ENCODE peak calls at places on chromosomes 16 and 17, in six cellular contexts. Y is neural progenitor cell, S is tibial nerve, A is prostate gland, T is stomach, N is testis. J is an unnamed sample.

GRCh38 chr16:67713647-67714273 is 5.4 kb downstream of the GFOD2 start:
- DNase-seq in Y (no peak), S (no peak), A (no peak), T (no peak), N (no peak), J (no peak)

GRCh38 chr17:50173335-50173941 is 7.6 kb downstream of the SGCA start:
- DNase-seq in Y (peak), S (peak), A (no peak), T (no peak), N (peak), J (no peak)

GRCh38 chr17:7141824-7142223 is 27.2 kb upstream of the ASGR2 start:
- DNase-seq in Y (no peak), S (no peak), A (peak), T (peak), N (no peak), J (peak)

GRCh38 chr16:72247821-72248253 is 75.9 kb upstream of the PMFBP1 start:
- DNase-seq in Y (no peak), S (no peak), A (no peak), T (no peak), N (peak), J (no peak)

GRCh38 chr16:26856791-26857190 is 209.9 kb upstream of the C16orf82 start:
- DNase-seq in Y (no peak), S (no peak), A (no peak), T (no peak), N (no peak), J (no peak)

GRCh38 chr16:57529324-57530103 is 6.9 kb downstream of the CCDC102A start:
- DNase-seq in Y (no peak), S (no peak), A (no peak), T (no peak), N (no peak), J (no peak)

GRCh38 chr16:88995746-88996535 is 18.9 kb upstream of the CBFA2T3 start:
- DNase-seq in Y (no peak), S (no peak), A (no peak), T (no peak), N (no peak), J (no peak)

GRCh38 chr17:13508916-13509315 is 92.8 kb downstream of the HS3ST3A1 start:
- DNase-seq in Y (no peak), S (no peak), A (no peak), T (no peak), N (no peak), J (no peak)

GRCh38 chr17:46108120-46108519 is 85.1 kb downstream of the KANSL1 start:
- DNase-seq in Y (no peak), S (no peak), A (no peak), T (no peak), N (no peak), J (no peak)

GRCh38 chr16:3713587-3714242 is 3.6 kb downstream of the TRAP1 start:
- DNase-seq in Y (no peak), S (no peak), A (no peak), T (no peak), N (no peak), J (no peak)

GRCh38 chr16:66520406-66521194 is 29.3 kb downstream of the TK2 start:
- DNase-seq in Y (no peak), S (no peak), A (no peak), T (no peak), N (peak), J (no peak)

GRCh38 chr16:9184354-9184690 is 92.9 kb downstream of the HAPSTR1 start:
- DNase-seq in Y (no peak), S (no peak), A (no peak), T (no peak), N (no peak), J (no peak)

GRCh38 chr16:86951831-86952598 is 365.2 kb downstream of the C16orf95 start:
- DNase-seq in Y (no peak), S (no peak), A (no peak), T (no peak), N (no peak), J (no peak)

GRCh38 chr17:81701288-81702071 is 1.7 kb upstream of the MRPL12 start:
- DNase-seq in Y (no peak), S (no peak), A (no peak), T (no peak), N (no peak), J (no peak)

GRCh38 chr17:81700353-81701287 is 2.5 kb upstream of the MRPL12 start:
- DNase-seq in Y (no peak), S (no peak), A (no peak), T (no peak), N (no peak), J (no peak)

GRCh38 chr17:81705518-81706231 is 2.5 kb downstream of the MRPL12 start:
- DNase-seq in Y (no peak), S (no peak), A (no peak), T (no peak), N (no peak), J (no peak)

GRCh38 chr17:81703747-81704654 is 834 bp downstream of the MRPL12 start:
- DNase-seq in Y (no peak), S (no peak), A (no peak), T (no peak), N (no peak), J (no peak)

DNA sequence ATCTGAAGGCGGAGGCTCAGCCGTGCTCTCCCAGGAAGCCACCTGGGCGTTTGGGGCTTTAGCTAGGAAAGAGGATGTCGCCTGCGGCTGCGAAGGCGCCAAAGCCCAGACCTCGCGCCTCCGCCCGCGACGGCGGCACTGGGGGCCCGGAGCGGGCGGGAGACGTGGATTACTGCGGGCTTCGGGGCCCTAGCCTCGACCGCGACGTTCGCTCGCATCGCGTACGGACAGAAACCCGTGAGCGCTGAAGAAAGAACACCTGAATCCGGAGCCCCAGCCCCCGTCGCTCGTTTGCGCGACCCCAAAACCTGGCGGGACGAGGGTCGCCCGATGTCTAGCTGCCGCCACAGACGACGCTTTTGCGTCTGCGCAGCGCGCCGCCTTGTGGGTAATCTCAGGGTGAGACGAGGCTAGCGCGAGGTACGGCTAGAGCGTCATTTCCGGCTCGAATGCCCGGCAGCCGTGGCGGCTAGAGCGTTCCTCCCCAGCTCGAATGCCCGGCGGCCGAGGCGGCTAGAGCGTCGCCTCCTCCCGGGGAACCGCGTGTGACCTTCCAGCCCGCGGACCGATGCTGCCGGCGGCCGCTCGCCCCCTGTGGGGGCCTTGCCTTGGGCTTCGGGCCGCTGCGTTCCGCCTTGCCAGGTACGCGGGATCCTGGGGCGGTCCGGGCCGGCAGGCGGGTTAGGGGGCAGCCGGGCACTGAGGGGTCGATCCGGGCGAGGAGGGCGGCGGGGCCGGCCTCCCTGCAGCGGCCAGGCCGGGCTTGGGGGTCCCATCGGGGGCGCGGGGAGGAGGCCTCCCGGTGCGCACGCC is at the start of gene MRPL12:
- DNase-seq in Y (peak), S (peak), A (peak), T (peak), N (peak), J (peak)
- TF ChIP-seq CTCF in Y (no peak), S (peak), A (no peak), T (peak), N (peak), J (no peak)

DNA sequence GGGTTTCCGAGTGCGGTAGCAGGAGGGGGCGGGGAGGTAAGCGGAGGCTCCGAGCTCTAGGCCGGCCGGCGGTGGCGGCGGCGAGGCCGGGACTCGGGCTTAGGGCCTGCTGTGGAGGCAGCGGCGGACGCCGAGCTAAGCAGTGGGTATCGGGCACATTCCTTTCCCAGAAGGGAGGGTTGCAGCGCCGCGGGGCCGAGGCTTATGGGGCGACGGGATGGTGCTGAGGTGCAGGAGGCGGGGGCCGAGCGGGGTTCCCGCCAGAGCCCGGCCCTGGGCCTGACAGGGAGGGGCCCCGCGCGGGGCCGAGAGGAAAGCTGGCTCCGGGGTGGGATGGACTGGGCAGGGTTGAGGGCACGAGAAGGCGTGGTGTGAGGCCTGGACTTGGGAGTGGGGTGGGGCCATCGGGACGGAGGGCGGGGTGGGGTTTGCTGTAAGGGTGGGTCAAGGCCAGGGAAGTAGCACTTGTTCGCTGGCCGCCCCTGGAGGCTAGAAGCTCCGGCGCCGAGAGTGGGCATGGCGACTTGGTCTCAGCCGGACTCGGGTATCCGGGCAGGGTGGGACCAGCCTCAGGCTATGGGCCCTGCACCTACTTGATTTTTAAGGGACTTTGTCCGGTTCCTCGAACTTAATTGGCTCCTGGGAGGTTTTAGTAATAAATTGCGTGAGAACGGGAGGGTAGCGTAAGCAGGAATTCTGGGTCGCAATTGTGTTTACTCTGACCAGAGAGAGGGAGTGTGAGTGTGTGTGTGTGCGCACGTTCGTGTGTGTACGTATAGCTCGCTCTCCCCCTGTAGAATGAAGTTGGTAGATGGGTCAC is at the start of gene NFE2L1:
- DNase-seq in Y (no peak), S (peak), A (peak), T (peak), N (peak), J (peak)
- TF ChIP-seq CTCF in Y (no peak), S (no peak), A (no peak), T (no peak), N (no peak), J (no peak)

GRCh38 chr16:13439766-13440165 is 480.2 kb upstream of the ERCC4 start:
- DNase-seq in Y (peak), S (no peak), A (no peak), T (no peak), N (no peak), J (no peak)

GRCh38 chr16:13438064-13438463 is 481.9 kb upstream of the ERCC4 start:
- DNase-seq in Y (no peak), S (no peak), A (no peak), T (no peak), N (no peak), J (no peak)

GRCh38 chr16:13436641-13437423 is 483.1 kb upstream of the ERCC4 start:
- DNase-seq in Y (no peak), S (no peak), A (no peak), T (no peak), N (no peak), J (peak)

GRCh38 chr16:13435415-13435814 is 484.5 kb upstream of the ERCC4 start:
- DNase-seq in Y (no peak), S (no peak), A (no peak), T (no peak), N (no peak), J (no peak)

DNA sequence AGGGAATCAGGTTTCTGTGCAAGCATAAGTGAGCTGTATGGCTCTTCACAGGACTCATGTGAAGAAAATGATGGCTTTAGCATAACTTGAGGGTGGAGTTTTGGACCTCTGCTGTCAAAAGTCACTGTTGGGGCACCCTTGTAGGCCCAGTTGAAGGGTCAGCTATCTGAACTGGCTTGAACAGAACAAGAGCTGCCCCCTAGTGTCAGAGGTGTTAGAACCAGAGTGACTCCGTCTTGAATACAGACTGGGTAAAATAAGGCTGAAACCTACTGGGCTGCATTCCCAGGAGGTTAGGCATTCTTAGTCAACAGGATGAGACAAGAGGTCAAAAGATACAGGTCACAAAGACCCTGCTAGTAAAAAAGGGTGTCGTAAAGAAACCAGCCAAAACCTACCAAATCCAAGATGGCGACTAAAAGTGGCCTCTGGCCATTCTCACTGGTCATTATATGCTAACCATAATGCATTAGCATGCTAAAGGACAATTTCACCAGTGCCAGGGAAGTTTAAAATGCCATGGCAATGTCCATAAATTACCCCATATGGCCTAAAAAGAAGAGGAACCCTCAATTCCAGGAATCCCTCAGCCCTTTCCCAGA is 484.0 kb upstream of the ERCC4 start:
- DNase-seq in Y (peak), S (no peak), A (no peak), T (no peak), N (no peak), J (no peak)
- TF ChIP-seq CTCF in Y (peak), S (no peak), A (no peak), T (no peak), N (no peak), J (no peak)

GRCh38 chr16:12393208-12393607 is 410.5 kb downstream of the CPPED1 start:
- DNase-seq in Y (no peak), S (no peak), A (no peak), T (no peak), N (no peak), J (no peak)

GRCh38 chr16:12390074-12390473 is 413.5 kb downstream of the SNX29 start:
- DNase-seq in Y (no peak), S (no peak), A (no peak), T (no peak), N (no peak), J (no peak)

GRCh38 chr16:12391974-12392373 is 411.7 kb downstream of the CPPED1 start:
- DNase-seq in Y (no peak), S (no peak), A (no peak), T (no peak), N (no peak), J (no peak)

GRCh38 chr16:12390644-12391043 is 413.0 kb downstream of the CPPED1 start:
- DNase-seq in Y (no peak), S (no peak), A (no peak), T (no peak), N (no peak), J (no peak)

DNA sequence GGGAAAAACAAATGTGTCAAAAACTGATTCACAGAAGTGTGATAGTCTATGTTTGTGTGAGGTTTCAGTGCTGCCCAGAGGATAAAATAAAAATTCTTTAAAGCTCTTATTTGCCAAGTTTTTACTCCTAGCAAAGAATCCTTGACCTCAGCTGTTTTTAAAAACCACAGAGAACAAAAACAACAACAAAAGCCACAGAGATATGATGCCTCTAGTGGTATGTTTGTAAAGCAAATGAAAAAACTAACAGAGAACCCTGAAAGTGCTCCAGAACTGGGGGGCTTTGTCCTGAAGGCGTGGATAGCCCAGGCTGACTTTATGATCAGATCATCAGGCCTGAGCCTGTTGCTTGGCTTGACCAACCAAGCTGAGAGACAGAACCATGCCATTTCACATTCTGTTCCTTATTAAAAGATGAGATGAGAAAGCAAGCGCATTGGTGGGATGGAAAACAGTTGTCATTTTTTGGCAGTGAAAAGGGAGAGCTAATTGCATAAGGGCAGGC is 411.1 kb downstream of the CPPED1 start:
- DNase-seq in Y (no peak), S (no peak), A (no peak), T (no peak), N (peak), J (no peak)
- TF ChIP-seq CTCF in Y (no peak), S (no peak), A (no peak), T (no peak), N (peak), J (no peak)

DNA sequence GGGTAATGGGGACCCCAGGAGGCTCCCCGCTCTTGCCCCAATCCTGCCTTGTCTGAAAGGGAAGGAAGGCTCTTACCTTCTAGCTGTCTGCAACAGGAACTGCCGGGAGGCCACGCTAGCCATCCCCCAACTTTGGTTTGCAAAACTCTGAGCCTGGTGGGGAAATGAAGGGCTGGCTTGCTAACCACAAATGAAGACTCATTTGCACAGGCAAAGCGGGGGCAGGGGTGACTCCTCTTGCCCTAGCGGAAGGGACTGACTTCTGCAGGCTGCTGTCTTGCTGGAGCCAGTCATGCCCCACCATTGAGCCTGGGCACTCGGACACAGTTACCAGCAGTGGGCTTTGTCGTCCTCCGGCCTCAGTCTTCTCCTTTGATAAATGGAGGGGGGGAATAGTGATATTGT is 52.6 kb downstream of the PLCG2 start:
- DNase-seq in Y (no peak), S (no peak), A (peak), T (peak), N (peak), J (no peak)
- TF ChIP-seq CTCF in Y (no peak), S (no peak), A (no peak), T (no peak), N (no peak), J (no peak)

GRCh38 chr17:54172096-54172495 is 349.4 kb downstream of the KIF2B start:
- DNase-seq in Y (no peak), S (no peak), A (no peak), T (no peak), N (no peak), J (no peak)

GRCh38 chr17:54177606-54178308 is 355.0 kb downstream of the KIF2B start:
- DNase-seq in Y (no peak), S (no peak), A (no peak), T (no peak), N (no peak), J (no peak)

DNA sequence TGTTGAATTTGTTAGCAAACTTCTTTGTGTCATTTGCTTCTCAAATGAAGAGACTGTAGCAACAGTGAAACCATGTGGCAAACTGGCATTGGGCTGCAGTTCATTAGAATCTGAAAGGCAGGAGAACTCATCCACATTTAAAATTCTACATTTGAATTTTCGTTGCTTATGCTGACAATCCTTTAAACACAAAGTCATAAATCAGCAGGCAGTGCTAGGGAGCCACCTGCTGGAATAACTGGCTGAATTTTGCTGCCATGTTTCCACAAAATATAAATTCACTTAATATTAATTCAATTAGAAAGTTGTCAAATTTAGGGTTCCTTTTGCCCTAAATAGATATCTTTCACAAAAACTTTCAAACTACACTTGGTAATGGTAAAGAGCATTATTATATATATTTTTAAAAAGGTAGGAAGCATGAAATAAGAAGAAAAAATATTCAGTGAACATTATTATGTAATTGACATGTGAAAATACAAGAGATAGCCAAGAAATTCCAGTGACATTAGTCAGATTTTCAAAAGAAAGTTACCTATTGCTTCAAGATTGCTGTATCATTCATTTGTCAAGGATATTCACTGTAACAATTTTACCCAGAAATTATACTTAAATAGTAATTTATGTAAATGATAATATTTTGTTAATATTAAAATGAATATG is 350.1 kb downstream of the KIF2B start:
- DNase-seq in Y (peak), S (no peak), A (no peak), T (no peak), N (peak), J (peak)
- TF ChIP-seq CTCF in Y (peak), S (no peak), A (peak), T (peak), N (peak), J (no peak)